ENCODE peak calls at places on chromosomes 1 and 21, in eight cellular contexts. One of them, this sample, is unnamed. For H3K4me1, the result is how much of the 10 kb centered on the place peaks cover.

GRCh38 chr1:41171266-41171874 is 70.7 kb downstream of the SCMH1 start:
- DNase-seq in SK-N-SH: no peak
- DNase-seq in HCT116: no peak
- DNase-seq in suprapubic skin: no peak
- DNase-seq in sigmoid colon: no peak
- DNase-seq in Panc1: no peak
- DNase-seq in spleen: no peak
- DNase-seq in breast epithelium: no peak
- DNase-seq in this sample: no peak

GRCh38 chr1:208244584-208244916 is 366 bp upstream of the PLXNA2 start:
- DNase-seq in SK-N-SH: no peak
- DNase-seq in spleen: no peak
- DNase-seq in breast epithelium: no peak
- DNase-seq in HCT116: no peak
- DNase-seq in Panc1: no peak
- DNase-seq in sigmoid colon: no peak
- DNase-seq in suprapubic skin: no peak
- DNase-seq in this sample: no peak

GRCh38 chr21:42366292-42367010 is at the start of gene TFF1:
- DNase-seq in breast epithelium: no peak
- DNase-seq in suprapubic skin: no peak
- DNase-seq in HCT116: no peak
- DNase-seq in SK-N-SH: no peak
- DNase-seq in sigmoid colon: no peak
- DNase-seq in spleen: no peak
- DNase-seq in Panc1: peak
- DNase-seq in this sample: no peak

GRCh38 chr1:189315035-189315927 is 1162.4 kb downstream of the BRINP3 start:
- DNase-seq in HCT116: no peak
- DNase-seq in spleen: no peak
- DNase-seq in sigmoid colon: no peak
- DNase-seq in SK-N-SH: no peak
- DNase-seq in Panc1: no peak
- DNase-seq in suprapubic skin: no peak
- DNase-seq in breast epithelium: no peak
- DNase-seq in this sample: no peak

GRCh38 chr1:29271724-29272123 is 35.4 kb downstream of the PTPRU start:
- DNase-seq in Panc1: no peak
- DNase-seq in spleen: no peak
- DNase-seq in sigmoid colon: peak
- DNase-seq in HCT116: no peak
- DNase-seq in SK-N-SH: no peak
- DNase-seq in suprapubic skin: peak
- DNase-seq in breast epithelium: peak
- DNase-seq in this sample: no peak

GRCh38 chr1:63329621-63330330 is 7.4 kb downstream of the FOXD3 start:
- DNase-seq in SK-N-SH: peak
- DNase-seq in suprapubic skin: no peak
- DNase-seq in HCT116: no peak
- DNase-seq in Panc1: no peak
- DNase-seq in sigmoid colon: no peak
- DNase-seq in spleen: no peak
- DNase-seq in breast epithelium: no peak
- DNase-seq in this sample: no peak

GRCh38 chr1:48876221-48876785 is 99.6 kb upstream of the BEND5 start:
- DNase-seq in breast epithelium: no peak
- DNase-seq in SK-N-SH: no peak
- DNase-seq in suprapubic skin: no peak
- DNase-seq in sigmoid colon: no peak
- DNase-seq in HCT116: no peak
- DNase-seq in Panc1: no peak
- DNase-seq in spleen: no peak
- DNase-seq in this sample: no peak

GRCh38 chr1:226562989-226563388 is 14.4 kb downstream of the STUM start:
- DNase-seq in SK-N-SH: no peak
- DNase-seq in spleen: no peak
- DNase-seq in sigmoid colon: no peak
- DNase-seq in breast epithelium: no peak
- DNase-seq in suprapubic skin: no peak
- DNase-seq in Panc1: no peak
- DNase-seq in HCT116: no peak
- DNase-seq in this sample: no peak

GRCh38 chr1:19009882-19010321 is 53.4 kb upstream of the IFFO2 start:
- DNase-seq in suprapubic skin: peak
- DNase-seq in spleen: no peak
- DNase-seq in breast epithelium: peak
- DNase-seq in sigmoid colon: no peak
- DNase-seq in SK-N-SH: no peak
- DNase-seq in HCT116: peak
- DNase-seq in Panc1: peak
- DNase-seq in this sample: peak

GRCh38 chr1:24381256-24381655 is 32.3 kb downstream of the STPG1 start:
- DNase-seq in spleen: no peak
- DNase-seq in suprapubic skin: peak
- DNase-seq in breast epithelium: peak
- DNase-seq in SK-N-SH: no peak
- DNase-seq in HCT116: no peak
- DNase-seq in sigmoid colon: no peak
- DNase-seq in Panc1: no peak
- DNase-seq in this sample: peak

GRCh38 chr21:32147041-32147440 is 131.8 kb downstream of the MIS18A start:
- DNase-seq in sigmoid colon: no peak
- DNase-seq in Panc1: no peak
- DNase-seq in SK-N-SH: no peak
- DNase-seq in HCT116: no peak
- DNase-seq in breast epithelium: no peak
- DNase-seq in spleen: no peak
- DNase-seq in suprapubic skin: no peak
- DNase-seq in this sample: no peak

GRCh38 chr1:16321176-16321867 is 31.0 kb downstream of the FBXO42 start:
- DNase-seq in SK-N-SH: no peak
- DNase-seq in breast epithelium: no peak
- DNase-seq in Panc1: no peak
- DNase-seq in spleen: no peak
- DNase-seq in suprapubic skin: no peak
- DNase-seq in sigmoid colon: no peak
- DNase-seq in HCT116: no peak
- DNase-seq in this sample: no peak

GRCh38 chr1:212976586-212976985 is 26.2 kb downstream of the VASH2 start:
- DNase-seq in Panc1: no peak
- DNase-seq in SK-N-SH: no peak
- DNase-seq in HCT116: no peak
- DNase-seq in spleen: no peak
- DNase-seq in suprapubic skin: no peak
- DNase-seq in sigmoid colon: no peak
- DNase-seq in breast epithelium: no peak
- DNase-seq in this sample: no peak

GRCh38 chr21:34670220-34670961 is 1.6 kb downstream of the CLIC6 start:
- DNase-seq in SK-N-SH: peak
- DNase-seq in breast epithelium: no peak
- DNase-seq in HCT116: no peak
- DNase-seq in spleen: peak
- DNase-seq in suprapubic skin: no peak
- DNase-seq in sigmoid colon: no peak
- DNase-seq in Panc1: no peak
- DNase-seq in this sample: no peak

GRCh38 chr1:51684776-51685175 is 67.9 kb downstream of the OSBPL9 start:
- DNase-seq in Panc1: no peak
- DNase-seq in HCT116: no peak
- DNase-seq in SK-N-SH: no peak
- DNase-seq in suprapubic skin: no peak
- DNase-seq in breast epithelium: no peak
- DNase-seq in spleen: no peak
- DNase-seq in sigmoid colon: no peak
- DNase-seq in this sample: no peak

GRCh38 chr1:26098602-26099001 is 13.0 kb upstream of the PDIK1L start:
- DNase-seq in breast epithelium: no peak
- DNase-seq in Panc1: no peak
- DNase-seq in suprapubic skin: no peak
- DNase-seq in sigmoid colon: no peak
- DNase-seq in spleen: no peak
- DNase-seq in HCT116: no peak
- DNase-seq in SK-N-SH: no peak
- DNase-seq in this sample: no peak

GRCh38 chr1:228459091-228459993 is 27.8 kb upstream of the RNF187 start:
- DNase-seq in SK-N-SH: peak
- DNase-seq in breast epithelium: no peak
- DNase-seq in suprapubic skin: no peak
- DNase-seq in Panc1: no peak
- DNase-seq in spleen: peak
- DNase-seq in sigmoid colon: peak
- DNase-seq in HCT116: peak
- DNase-seq in this sample: no peak

GRCh38 chr1:42639116-42639515 is 19.1 kb upstream of the PPIH start:
- DNase-seq in spleen: no peak
- DNase-seq in HCT116: no peak
- DNase-seq in SK-N-SH: no peak
- DNase-seq in breast epithelium: no peak
- DNase-seq in suprapubic skin: no peak
- DNase-seq in sigmoid colon: no peak
- DNase-seq in Panc1: no peak
- DNase-seq in this sample: no peak

GRCh38 chr1:181219938-181220337 is 131.4 kb downstream of the IER5 start:
- DNase-seq in suprapubic skin: no peak
- DNase-seq in breast epithelium: no peak
- DNase-seq in sigmoid colon: no peak
- DNase-seq in SK-N-SH: no peak
- DNase-seq in Panc1: no peak
- DNase-seq in HCT116: no peak
- DNase-seq in spleen: no peak
- DNase-seq in this sample: no peak

GRCh38 chr21:41758550-41758949 is 8.3 kb downstream of the RIPK4 start:
- DNase-seq in sigmoid colon: no peak
- DNase-seq in suprapubic skin: no peak
- DNase-seq in breast epithelium: no peak
- DNase-seq in SK-N-SH: no peak
- DNase-seq in Panc1: peak
- DNase-seq in HCT116: peak
- DNase-seq in spleen: peak
- DNase-seq in this sample: no peak

GRCh38 chr1:234454910-234455309 is 24.1 kb downstream of the TARBP1 start:
- DNase-seq in Panc1: no peak
- DNase-seq in spleen: no peak
- DNase-seq in SK-N-SH: no peak
- DNase-seq in breast epithelium: no peak
- DNase-seq in HCT116: no peak
- DNase-seq in suprapubic skin: no peak
- DNase-seq in sigmoid colon: no peak
- DNase-seq in this sample: no peak

GRCh38 chr1:234458352-234459027 is 20.5 kb downstream of the TARBP1 start:
- DNase-seq in breast epithelium: no peak
- DNase-seq in Panc1: no peak
- DNase-seq in SK-N-SH: no peak
- DNase-seq in spleen: no peak
- DNase-seq in suprapubic skin: no peak
- DNase-seq in sigmoid colon: no peak
- DNase-seq in HCT116: no peak
- DNase-seq in this sample: no peak

GRCh38 chr1:234452566-234452965 is 26.4 kb downstream of the TARBP1 start:
- DNase-seq in Panc1: no peak
- DNase-seq in suprapubic skin: no peak
- DNase-seq in sigmoid colon: no peak
- DNase-seq in spleen: no peak
- DNase-seq in breast epithelium: no peak
- DNase-seq in SK-N-SH: no peak
- DNase-seq in HCT116: no peak
- DNase-seq in this sample: no peak
- TF ChIP-seq POLR2AphosphoS5 in Panc1: no peak
- TF ChIP-seq POLR2AphosphoS5 in suprapubic skin: no peak
- TF ChIP-seq POLR2AphosphoS5 in sigmoid colon: no peak
- TF ChIP-seq POLR2AphosphoS5 in spleen: no peak
- TF ChIP-seq POLR2AphosphoS5 in breast epithelium: no peak
- TF ChIP-seq POLR2AphosphoS5 in SK-N-SH: no peak
- TF ChIP-seq POLR2AphosphoS5 in HCT116: no peak
- TF ChIP-seq POLR2AphosphoS5 in this sample: no peak

GRCh38 chr1:155133799-155134281 is 1.8 kb upstream of the SLC50A1 start:
- DNase-seq in spleen: peak
- DNase-seq in sigmoid colon: no peak
- DNase-seq in Panc1: no peak
- DNase-seq in breast epithelium: no peak
- DNase-seq in SK-N-SH: no peak
- DNase-seq in HCT116: no peak
- DNase-seq in suprapubic skin: no peak
- DNase-seq in this sample: no peak
- H3K4me1 ChIP-seq in spleen: under half
- H3K4me1 ChIP-seq in sigmoid colon: half or more
- H3K4me1 ChIP-seq in Panc1: half or more
- H3K4me1 ChIP-seq in breast epithelium: under half
- H3K4me1 ChIP-seq in SK-N-SH: under half
- H3K4me1 ChIP-seq in HCT116: half or more
- H3K4me1 ChIP-seq in suprapubic skin: half or more
- H3K4me1 ChIP-seq in this sample: half or more

DNA sequence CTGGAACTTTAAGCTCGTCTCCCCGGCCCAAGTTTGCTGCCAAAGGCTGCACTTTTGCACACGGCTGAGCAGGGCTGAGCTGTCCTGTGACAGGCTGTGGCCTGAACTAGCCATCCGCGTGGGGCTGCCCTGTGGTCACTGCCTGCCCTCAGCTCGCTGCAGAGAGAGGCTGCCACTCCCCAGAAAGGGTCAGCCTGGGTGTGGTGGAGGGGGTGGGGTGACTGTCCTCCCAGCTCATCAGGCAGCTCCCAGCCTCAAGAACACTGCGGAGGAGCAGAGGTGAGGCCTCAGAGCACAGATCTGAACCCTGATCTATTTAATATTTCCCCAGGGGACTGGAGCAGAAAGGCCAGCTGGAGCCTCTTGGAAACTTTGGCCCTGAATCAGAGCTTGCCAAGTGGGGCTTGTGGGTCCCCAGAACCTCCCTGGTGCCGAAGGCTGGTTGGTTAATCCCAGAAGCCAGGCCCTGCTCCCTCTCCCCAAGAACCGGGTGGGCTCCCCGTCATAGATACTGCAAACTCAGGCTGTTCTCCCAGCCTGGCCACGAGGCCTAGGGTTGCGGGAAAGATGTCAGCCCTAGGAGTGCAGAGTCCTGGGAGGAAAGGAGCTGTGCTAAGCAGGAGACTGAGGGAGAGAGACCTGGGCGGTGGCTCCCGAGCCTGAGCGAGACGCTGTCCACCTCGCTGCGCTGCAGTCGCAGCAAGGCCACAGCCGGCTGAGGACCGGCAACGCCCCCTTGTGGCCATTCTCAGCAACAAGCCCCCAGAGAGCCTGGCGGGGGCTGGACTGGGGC is 125.1 kb upstream of the IPO9 start:
- DNase-seq in Panc1: peak
- DNase-seq in HCT116: peak
- DNase-seq in spleen: peak
- DNase-seq in sigmoid colon: peak
- DNase-seq in suprapubic skin: peak
- DNase-seq in SK-N-SH: peak
- DNase-seq in breast epithelium: peak
- DNase-seq in this sample: no peak
- TF ChIP-seq POLR2AphosphoS5 in Panc1: no peak
- TF ChIP-seq POLR2AphosphoS5 in HCT116: no peak
- TF ChIP-seq POLR2AphosphoS5 in spleen: peak
- TF ChIP-seq POLR2AphosphoS5 in sigmoid colon: peak
- TF ChIP-seq POLR2AphosphoS5 in suprapubic skin: no peak
- TF ChIP-seq POLR2AphosphoS5 in SK-N-SH: no peak
- TF ChIP-seq POLR2AphosphoS5 in breast epithelium: peak
- TF ChIP-seq POLR2AphosphoS5 in this sample: no peak

GRCh38 chr1:72129869-72130268 is 152.5 kb downstream of the NEGR1 start:
- DNase-seq in HCT116: no peak
- DNase-seq in sigmoid colon: no peak
- DNase-seq in suprapubic skin: no peak
- DNase-seq in SK-N-SH: no peak
- DNase-seq in spleen: no peak
- DNase-seq in breast epithelium: no peak
- DNase-seq in Panc1: no peak
- DNase-seq in this sample: no peak
- H3K4me1 ChIP-seq in HCT116: under half
- H3K4me1 ChIP-seq in sigmoid colon: under half
- H3K4me1 ChIP-seq in suprapubic skin: under half
- H3K4me1 ChIP-seq in SK-N-SH: under half
- H3K4me1 ChIP-seq in spleen: under half
- H3K4me1 ChIP-seq in breast epithelium: under half
- H3K4me1 ChIP-seq in Panc1: under half
- H3K4me1 ChIP-seq in this sample: under half